ENCODE peak calls at places on chromosome 9, in four cellular contexts. C is cardiac muscle cell, X is HCEC 1CT, W is smooth muscle cell of the brain vasculature. Y is an unnamed sample.

GRCh38 chr9:125462766-125463384 is 201.2 kb downstream of the GAPVD1 start:
- DNase-seq in C (no peak), X (peak), W (no peak), Y (no peak)

GRCh38 chr9:15225564-15226126 is 81.4 kb downstream of the TTC39B start:
- DNase-seq in C (no peak), X (no peak), W (no peak), Y (no peak)

GRCh38 chr9:33860200-33860871 is 43.4 kb downstream of the UBE2R2 start:
- DNase-seq in C (no peak), X (no peak), W (no peak), Y (no peak)

GRCh38 chr9:112842555-112842954 is 48.1 kb downstream of the SLC46A2 start:
- DNase-seq in C (no peak), X (no peak), W (no peak), Y (no peak)

GRCh38 chr9:130950039-130950311 is 10.9 kb upstream of the FIBCD1 start:
- DNase-seq in C (no peak), X (no peak), W (no peak), Y (no peak)

GRCh38 chr9:118644066-118644465 is 725.2 kb downstream of the BRINP1 start:
- DNase-seq in C (no peak), X (no peak), W (no peak), Y (no peak)

GRCh38 chr9:129343697-129344375 is 165.8 kb upstream of the IER5L start:
- DNase-seq in C (no peak), X (no peak), W (no peak), Y (no peak)

GRCh38 chr9:32394381-32395049 is 10.1 kb downstream of the ACO1 start:
- DNase-seq in C (no peak), X (peak), W (no peak), Y (no peak)

GRCh38 chr9:95246547-95246946 is 71.0 kb downstream of the FANCC start:
- DNase-seq in C (no peak), X (no peak), W (no peak), Y (no peak)

GRCh38 chr9:134135343-134136116 is at the start of gene WDR5:
- DNase-seq in C (peak), X (peak), W (peak), Y (peak)

GRCh38 chr9:137023157-137023556 is 4.9 kb downstream of the ABCA2 start:
- DNase-seq in C (no peak), X (no peak), W (no peak), Y (no peak)

Y was measured in HFFc6.